ENCODE peak calls at places on chromosome 11, in four cellular contexts. Q is anterior cingulate cortex, H is AG04450, F is kidney. K is an unnamed sample.

GRCh38 chr11:131618203-131618602 is 247.8 kb downstream of the NTM start:
- DNase-seq in Q (no peak), H (no peak), F (no peak), K (no peak)

GRCh38 chr11:126194121-126194543 is 17.3 kb downstream of the RPUSD4 start:
- DNase-seq in Q (no peak), H (no peak), F (no peak), K (peak; percentile 72)

GRCh38 chr11:73295259-73295995 is 12.6 kb upstream of the ARHGEF17 start:
- DNase-seq in Q (no peak), H (no peak), F (peak; percentile 73), K (peak; percentile 94)

GRCh38 chr11:563812-564578 is 3.2 kb downstream of the RASSF7 start:
- DNase-seq in Q (no peak), H (no peak), F (peak; percentile 65), K (no peak)

GRCh38 chr11:32213223-32213622 is 122.3 kb downstream of the RCN1 start:
- DNase-seq in Q (no peak), H (peak; percentile 23), F (no peak), K (no peak)

GRCh38 chr11:134560066-134560465 is 148.0 kb upstream of the B3GAT1 start:
- DNase-seq in Q (no peak), H (no peak), F (peak; percentile 50), K (no peak)

GRCh38 chr11:81237139-81237538 is 1496.5 kb downstream of the FAM181B start:
- DNase-seq in Q (no peak), H (no peak), F (no peak), K (peak; percentile 84)

GRCh38 chr11:2787816-2788750 is 88.3 kb upstream of the KCNQ1OT1 start:
- DNase-seq in Q (no peak), H (no peak), F (peak; percentile 73), K (no peak)

GRCh38 chr11:79296113-79296512 is 144.7 kb downstream of the TENM4 start:
- DNase-seq in Q (no peak), H (no peak), F (no peak), K (no peak)

GRCh38 chr11:120255519-120255866 is 15.6 kb downstream of the POU2F3 start:
- DNase-seq in Q (no peak), H (no peak), F (no peak), K (no peak)